ENCODE peak calls at places on chromosomes 13 and 19, in four cellular contexts. K is A549, Z is K562, C is endothelial cell of umbilical vein. O is an unnamed sample.

GRCh38 chr19:39935262-39935661 is 828 bp upstream of the FCGBP start:
- DNase-seq in K (no peak), Z (no peak), C (no peak), O (no peak)

GRCh38 chr13:101170306-101170705 is 246.0 kb downstream of the NALCN start:
- DNase-seq in K (no peak), Z (no peak), C (no peak), O (no peak)

GRCh38 chr13:40132249-40132648 is 476.8 kb downstream of the COG6 start:
- DNase-seq in K (no peak), Z (no peak), C (no peak), O (no peak)

GRCh38 chr13:21603531-21604448 is at the start of gene MICU2:
- DNase-seq in K (peak), Z (peak), C (peak), O (peak)

GRCh38 chr13:73610799-73611592 is 523.2 kb downstream of the KLF12 start:
- DNase-seq in K (no peak), Z (no peak), C (no peak), O (no peak)

GRCh38 chr19:50843701-50844221 is 10.4 kb upstream of the KLK15 start:
- DNase-seq in K (no peak), Z (no peak), C (no peak), O (no peak)

GRCh38 chr13:111152836-111153235 is 37.7 kb downstream of the ARHGEF7 start:
- DNase-seq in K (no peak), Z (peak), C (no peak), O (peak)

GRCh38 chr13:93216122-93216521 is 10.5 kb upstream of the GPC6 start:
- DNase-seq in K (no peak), Z (no peak), C (no peak), O (no peak)

GRCh38 chr13:30892966-30893365 is 13.1 kb upstream of the MEDAG start:
- DNase-seq in K (peak), Z (peak), C (no peak), O (peak)

GRCh38 chr13:31982540-31982939 is 49.0 kb upstream of the FRY start:
- DNase-seq in K (peak), Z (no peak), C (peak), O (peak)

GRCh38 chr19:13002389-13002898 is 7.2 kb downstream of the NFIX start:
- DNase-seq in K (no peak), Z (no peak), C (no peak), O (no peak)

GRCh38 chr19:12838893-12839656 is 760 bp downstream of the MAST1 start:
- DNase-seq in K (no peak), Z (no peak), C (no peak), O (no peak)

GRCh38 chr13:48506092-48506701 is 26.7 kb downstream of the RCBTB2 start:
- DNase-seq in K (no peak), Z (no peak), C (no peak), O (no peak)

GRCh38 chr13:50945669-50946068 is 36.1 kb downstream of the RNASEH2B start:
- DNase-seq in K (no peak), Z (no peak), C (no peak), O (no peak)

GRCh38 chr13:38167164-38167822 is 182.4 kb upstream of the UFM1 start:
- DNase-seq in K (no peak), Z (no peak), C (no peak), O (peak)

GRCh38 chr13:30755678-30756077 is 20.3 kb downstream of the ALOX5AP start:
- DNase-seq in K (no peak), Z (no peak), C (no peak), O (no peak)

GRCh38 chr19:19597809-19598306 is 20.6 kb downstream of the PBX4 start:
- DNase-seq in K (no peak), Z (peak), C (no peak), O (no peak)
- TF ChIP-seq POLR2A in K (no peak), Z (no peak), C (no peak), O (no peak)

GRCh38 chr19:5130371-5131030 is 161.6 kb downstream of the KDM4B start:
- DNase-seq in K (no peak), Z (no peak), C (no peak), O (no peak)

GRCh38 chr19:5133986-5134595 is 165.2 kb downstream of the KDM4B start:
- DNase-seq in K (no peak), Z (no peak), C (no peak), O (no peak)

GRCh38 chr19:5132698-5133651 is 164.1 kb downstream of the KDM4B start:
- DNase-seq in K (no peak), Z (no peak), C (no peak), O (no peak)

GRCh38 chr19:5131031-5131865 is 162.3 kb downstream of the KDM4B start:
- DNase-seq in K (no peak), Z (no peak), C (no peak), O (peak)

DNA sequence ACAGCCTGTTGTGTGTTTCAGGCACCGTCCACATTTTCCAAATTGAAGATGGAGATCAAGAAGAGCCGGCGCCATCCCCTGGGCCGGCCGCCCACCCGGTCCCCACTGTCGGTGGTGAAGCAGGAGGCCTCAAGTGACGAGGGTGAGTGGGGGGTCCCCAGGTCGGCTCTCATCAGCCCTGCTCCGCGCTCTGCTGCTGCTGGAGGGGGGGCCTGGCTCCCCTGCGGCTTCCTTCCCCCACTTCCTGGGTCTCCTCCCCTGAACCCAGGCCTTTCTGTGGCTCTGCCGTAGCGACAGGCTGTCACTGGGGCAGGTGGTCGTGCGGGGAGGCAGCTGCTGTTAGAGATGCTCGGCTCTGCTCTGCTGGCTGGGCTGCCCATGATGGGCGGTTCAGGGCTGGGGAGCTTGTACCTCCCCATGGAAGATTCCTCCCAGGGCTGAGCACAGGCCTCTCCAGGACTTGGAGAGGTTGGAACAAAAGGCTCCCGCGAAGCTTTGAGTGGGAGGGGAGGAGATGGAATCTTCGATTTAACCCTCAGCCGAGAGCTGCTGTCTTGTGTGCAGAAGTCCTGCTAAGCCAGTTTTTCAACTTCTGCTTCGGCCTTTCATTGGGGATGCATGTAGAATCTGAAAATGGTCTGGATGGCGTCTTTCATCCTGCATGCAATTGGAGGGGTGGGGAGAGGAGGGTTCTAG is 163.1 kb downstream of the KDM4B start:
- DNase-seq in K (no peak), Z (no peak), C (no peak), O (no peak)
- TF ChIP-seq MYC in K (no peak), Z (no peak), C (no peak), O (no peak)

GRCh38 chr13:45879666-45880065 is 28.1 kb upstream of the SIAH3 start:
- DNase-seq in K (peak), Z (peak), C (peak), O (peak)
- TF ChIP-seq CTCF in K (no peak), Z (peak), C (peak), O (no peak)

GRCh38 chr13:113096052-113096744 is 9.4 kb upstream of the F7 start:
- DNase-seq in K (no peak), Z (no peak), C (no peak), O (no peak)

GRCh38 chr13:113092776-113093579 is 12.6 kb upstream of the F7 start:
- DNase-seq in K (no peak), Z (no peak), C (no peak), O (no peak)

GRCh38 chr13:113095146-113096051 is 10.2 kb upstream of the F7 start:
- DNase-seq in K (no peak), Z (no peak), C (no peak), O (no peak)

GRCh38 chr13:113093580-113094409 is 11.8 kb upstream of the F7 start:
- DNase-seq in K (no peak), Z (no peak), C (no peak), O (no peak)

GRCh38 chr13:113094410-113094800 is 11.2 kb upstream of the F7 start:
- DNase-seq in K (no peak), Z (no peak), C (no peak), O (no peak)
- TF ChIP-seq POLR2A in K (no peak), Z (no peak), C (no peak), O (no peak)

GRCh38 chr13:60629158-60629557 is 232.1 kb downstream of the TDRD3 start:
- DNase-seq in K (no peak), Z (no peak), C (no peak), O (no peak)
- TF ChIP-seq MYC in K (no peak), Z (no peak), C (no peak), O (no peak)

O was measured in NB4.